ENCODE peak calls at places on chromosomes 11 and 22, in four cellular contexts. A is BE2C; H is dermis blood vessel endothelial cell; E is effector memory CD4-positive, alpha-beta T cell. I is an unnamed sample.

GRCh38 chr22:45400046-45400445 is 13.4 kb downstream of the SMC1B start:
- DNase-seq in E (no peak), A (no peak), H (no peak), I (no peak)

GRCh38 chr22:23259916-23260644 is 79.8 kb downstream of the BCR start:
- DNase-seq in H (no peak), A (no peak), E (no peak), I (no peak)

GRCh38 chr11:14318581-14318981 is 40.4 kb downstream of the RRAS2 start:
- DNase-seq in E (no peak), H (peak), A (no peak), I (no peak)

GRCh38 chr11:35040221-35040942 is 98.6 kb upstream of the CD44 start:
- DNase-seq in A (no peak), E (peak), H (no peak), I (no peak)

GRCh38 chr11:62449451-62449851 is 30.6 kb downstream of the SCGB1A1 start:
- DNase-seq in A (no peak), E (no peak), H (no peak), I (no peak)

GRCh38 chr11:6574816-6575715 is 28.4 kb downstream of the RRP8 start:
- DNase-seq in H (no peak), E (no peak), A (no peak), I (peak)

GRCh38 chr22:19043111-19044085 is 78.8 kb downstream of the DGCR2 start:
- DNase-seq in H (no peak), E (no peak), A (no peak), I (no peak)

GRCh38 chr11:59102259-59102765 is 4.7 kb upstream of the FAM111B start:
- DNase-seq in A (peak), H (peak), E (peak), I (peak)

GRCh38 chr22:49119551-49119952 is 708.1 kb downstream of the BRD1 start:
- DNase-seq in H (no peak), E (no peak), A (no peak), I (no peak)

GRCh38 chr11:63406458-63406857 is 36.9 kb downstream of the SLC22A9 start:
- DNase-seq in E (no peak), H (no peak), A (no peak), I (no peak)

GRCh38 chr11:88103337-88104206 is 71.7 kb downstream of the RAB38 start:
- DNase-seq in A (peak), H (peak), E (no peak), I (peak)

GRCh38 chr11:67289226-67289650 is at the start of gene ANKRD13D:
- DNase-seq in E (no peak), H (no peak), A (no peak), I (no peak)

GRCh38 chr11:103862049-103862826 is 174.2 kb upstream of the DDI1 start:
- DNase-seq in E (no peak), H (no peak), A (no peak), I (no peak)

GRCh38 chr11:62190011-62190410 is at the start of gene SCGB1D1:
- DNase-seq in H (no peak), A (no peak), E (no peak), I (no peak)

GRCh38 chr11:65316979-65317786 is 2.5 kb downstream of the CDC42EP2 start:
- DNase-seq in H (peak), E (no peak), A (no peak), I (no peak)

GRCh38 chr11:62854013-62854824 is 14.8 kb upstream of the WDR74 start:
- DNase-seq in A (no peak), H (no peak), E (no peak), I (no peak)

I was measured in SK-MEL-5.